ENCODE peak calls at places on chromosomes 3 and 15, in five cellular contexts. S, U, B, X and T are unnamed samples. For H3K4me1, the result is how much of the 10 kb centered on the place peaks cover.

GRCh38 chr3:35639251-35640185 is at the start of gene ARPP21:
- DNase-seq in B (peak), S (no peak), U (no peak), X (no peak), T (peak)

GRCh38 chr3:71022552-71023335 is 560.8 kb downstream of the FOXP1 start:
- DNase-seq in X (no peak), U (no peak), B (no peak), S (no peak), T (peak)

GRCh38 chr15:81887913-81888312 is 157.9 kb downstream of the MEX3B start:
- DNase-seq in S (no peak), X (no peak), U (no peak), B (no peak), T (no peak)

GRCh38 chr15:23038741-23039150 is 623 bp downstream of the TUBGCP5 start:
- DNase-seq in X (no peak), B (no peak), U (no peak), S (no peak), T (peak)

GRCh38 chr3:39794880-39795279 is 14.5 kb upstream of the MYRIP start:
- DNase-seq in S (no peak), U (no peak), B (no peak), X (no peak), T (no peak)

GRCh38 chr3:126352476-126353454 is 4.4 kb downstream of the KLF15 start:
- DNase-seq in X (no peak), U (no peak), B (peak), S (no peak), T (no peak)

GRCh38 chr3:196501316-196502064 is 2.1 kb downstream of the RNF168 start:
- DNase-seq in B (no peak), S (peak), X (no peak), U (no peak), T (peak)

GRCh38 chr3:160400631-160401150 is 1.2 kb downstream of the SMC4 start:
- DNase-seq in B (peak), X (peak), S (peak), U (peak), T (peak)

GRCh38 chr3:189822726-189823125 is 191.5 kb downstream of the TP63 start:
- DNase-seq in S (no peak), U (no peak), X (no peak), B (no peak), T (no peak)

GRCh38 chr15:48625126-48625525 is 20.4 kb downstream of the FBN1 start:
- DNase-seq in X (no peak), S (no peak), B (no peak), U (no peak), T (no peak)

GRCh38 chr15:76190767-76191538 is 120.3 kb downstream of the ETFA start:
- DNase-seq in X (peak), U (peak), B (peak), S (peak), T (peak)

GRCh38 chr15:39801641-39802309 is 19.1 kb upstream of the FSIP1 start:
- DNase-seq in S (peak), B (no peak), U (peak), X (no peak), T (peak)
- TF ChIP-seq CTCF in S (peak), B (peak), U (peak), X (peak), T (peak)

GRCh38 chr15:90585863-90586262 is 56.1 kb downstream of the CRTC3 start:
- DNase-seq in S (no peak), B (no peak), X (no peak), U (no peak), T (no peak)

GRCh38 chr15:90582553-90582952 is 52.8 kb downstream of the CRTC3 start:
- DNase-seq in X (no peak), B (no peak), U (no peak), S (no peak), T (no peak)

GRCh38 chr15:90581771-90582471 is 52.2 kb downstream of the CRTC3 start:
- DNase-seq in S (no peak), B (no peak), X (no peak), U (no peak), T (peak)

GRCh38 chr15:90584841-90585240 is 55.1 kb downstream of the CRTC3 start:
- DNase-seq in X (no peak), U (no peak), B (no peak), S (no peak), T (no peak)

GRCh38 chr15:90583471-90584252 is 53.9 kb downstream of the CRTC3 start:
- DNase-seq in X (no peak), S (no peak), U (no peak), B (no peak), T (peak)
- H3K4me3 ChIP-seq in X (no peak), S (no peak), U (no peak), B (no peak), T (no peak)

GRCh38 chr3:36924748-36925521 is 19.9 kb downstream of the TRANK1 start:
- DNase-seq in X (no peak), B (no peak), U (no peak), S (no peak), T (peak)

GRCh38 chr3:36923523-36923943 is 21.3 kb downstream of the TRANK1 start:
- DNase-seq in U (no peak), B (no peak), X (no peak), S (no peak), T (peak)

GRCh38 chr3:36926292-36926897 is 18.5 kb downstream of the TRANK1 start:
- DNase-seq in B (no peak), S (no peak), U (no peak), X (no peak), T (peak)

GRCh38 chr3:36920884-36921567 is 23.8 kb downstream of the TRANK1 start:
- DNase-seq in S (no peak), B (no peak), X (no peak), U (no peak), T (no peak)

DNA sequence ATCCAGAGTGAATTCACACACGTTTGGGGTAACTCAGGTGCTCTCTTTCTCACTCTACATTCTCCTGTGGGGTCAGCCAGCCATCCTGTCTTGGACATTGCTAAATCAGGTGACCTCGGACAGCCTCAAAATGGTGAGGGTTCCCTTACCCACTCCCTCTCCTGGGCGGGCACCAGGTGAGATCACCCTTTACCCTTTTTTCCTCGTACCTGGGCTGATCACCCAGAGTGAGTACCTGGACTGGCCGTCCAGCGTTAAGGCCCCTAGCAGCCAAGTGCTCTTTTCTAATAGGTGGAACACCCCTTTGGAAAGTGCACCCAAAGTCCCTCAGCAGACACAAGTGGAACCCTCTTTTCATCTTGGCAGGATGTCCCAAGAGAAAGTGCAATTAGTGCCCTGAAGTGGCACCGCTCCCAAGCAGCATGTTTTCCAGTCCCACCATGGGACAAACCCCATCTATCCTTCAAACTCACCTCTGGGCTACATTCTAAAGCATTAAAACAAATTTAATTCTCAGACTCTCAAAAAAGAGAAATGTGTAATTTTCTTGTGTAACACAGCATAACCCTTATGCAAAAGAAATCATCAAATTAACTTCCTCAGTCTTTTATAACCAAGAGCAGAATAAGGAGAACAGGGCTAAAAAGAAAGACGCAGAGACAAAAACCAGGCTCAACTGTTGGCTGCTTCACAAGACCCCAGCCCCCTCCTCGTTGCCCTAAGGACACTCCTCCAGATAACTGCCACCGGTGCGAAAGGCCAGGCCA is 20.7 kb downstream of the TRANK1 start:
- DNase-seq in X (no peak), S (no peak), B (no peak), U (no peak), T (no peak)
- H3K4me1 ChIP-seq in X (under half), S (under half), B (under half), U (under half), T (under half)

DNA sequence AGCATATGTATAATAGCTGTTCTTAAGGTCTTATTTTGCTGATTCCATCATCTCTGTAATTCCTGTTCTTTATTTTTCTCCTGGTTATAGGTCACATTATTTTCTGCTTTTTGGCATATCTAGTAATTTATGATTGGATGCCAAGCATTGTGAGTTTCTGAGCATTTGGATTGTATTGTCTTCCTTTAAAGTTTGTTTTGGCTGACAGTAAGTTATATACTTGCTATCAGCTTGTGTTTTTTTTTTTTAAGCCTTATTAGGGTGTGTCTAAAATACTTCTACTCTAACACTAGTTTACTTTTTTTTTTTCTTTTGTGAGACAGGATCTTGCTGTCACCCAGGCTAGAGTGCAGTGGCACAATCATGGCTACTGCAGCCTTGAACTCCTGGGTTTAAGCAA is 10.1 kb downstream of the MKRN2 start:
- DNase-seq in X (no peak), S (no peak), B (no peak), U (no peak), T (no peak)
- TF ChIP-seq CTCF in X (no peak), S (no peak), B (no peak), U (no peak), T (no peak)